ENCODE peak calls at places on chromosomes 1 and 21, in six cellular contexts. R, M, O, D, J and S are unnamed samples.

GRCh38 chr1:116224561-116224960 is 113.4 kb downstream of the MAB21L3 start:
- DNase-seq in M (no peak), R (no peak), D (no peak), O (no peak), J (no peak), S (no peak)

GRCh38 chr1:101239095-101240040 is 2.5 kb downstream of the S1PR1 start:
- DNase-seq in M (no peak), D (no peak), J (no peak), O (no peak), R (no peak), S (no peak)

GRCh38 chr1:201275266-201275666 is 8.0 kb upstream of the PKP1 start:
- DNase-seq in O (peak; percentile 97), J (peak; percentile 62), M (no peak), D (no peak), R (no peak), S (no peak)

GRCh38 chr1:29974345-29974744 is 738.0 kb downstream of the PTPRU start:
- DNase-seq in D (no peak), M (no peak), J (peak; percentile 32), O (peak; percentile 94), R (no peak), S (peak; percentile 51)

GRCh38 chr1:92277105-92277504 is 21.7 kb downstream of the GLMN start:
- DNase-seq in D (no peak), R (no peak), O (peak; percentile 11), M (no peak), J (no peak), S (no peak)

GRCh38 chr1:181127898-181128453 is 39.5 kb downstream of the IER5 start:
- DNase-seq in D (no peak), O (peak; percentile 65), M (no peak), R (no peak), J (no peak), S (no peak)

GRCh38 chr1:67459068-67459467 is 28.9 kb upstream of the SERBP1 start:
- DNase-seq in R (peak; percentile 72), D (no peak), J (no peak), M (no peak), O (peak; percentile 31), S (no peak)

GRCh38 chr1:33256701-33257387 is 552 bp downstream of the ZNF362 start:
- DNase-seq in M (peak; percentile 7), J (peak; percentile 36), O (peak; percentile 64), D (peak; percentile 35), R (peak; percentile 45), S (peak; percentile 12)

GRCh38 chr1:154306151-154306550 is 14.7 kb upstream of the AQP10 start:
- DNase-seq in O (peak; percentile 60), M (no peak), R (no peak), J (no peak), D (no peak), S (peak; percentile 57)

GRCh38 chr21:30189763-30190162 is 23.2 kb upstream of the CLDN17 start:
- DNase-seq in R (no peak), D (no peak), O (no peak), M (no peak), J (no peak), S (no peak)

GRCh38 chr1:171844381-171844780 is 3.1 kb downstream of the DNM3 start:
- DNase-seq in R (no peak), M (no peak), D (no peak), J (no peak), O (peak; percentile 53), S (no peak)

GRCh38 chr1:231750296-231750695 is 123.7 kb downstream of the DISC1 start:
- DNase-seq in J (no peak), O (no peak), R (no peak), M (no peak), D (no peak), S (no peak)

GRCh38 chr1:110309768-110310167 is 29.4 kb upstream of the RBM15 start:
- DNase-seq in O (peak; percentile 79), J (no peak), D (no peak), R (no peak), M (no peak), S (peak; percentile 87)

GRCh38 chr1:91608876-91609275 is 108.2 kb downstream of the CDC7 start:
- DNase-seq in J (peak; percentile 19), O (peak; percentile 50), M (no peak), R (no peak), D (no peak), S (peak; percentile 61)

GRCh38 chr1:151964510-151964909 is 29.1 kb downstream of the S100A10 start:
- DNase-seq in J (no peak), O (no peak), D (no peak), M (no peak), R (no peak), S (no peak)

GRCh38 chr1:147924813-147925212 is 3.4 kb upstream of the GPR89B start:
- DNase-seq in O (peak; percentile 11), M (no peak), D (no peak), R (no peak), J (no peak), S (no peak)

GRCh38 chr1:235207202-235207565 is 46.1 kb upstream of the RBM34 start:
- DNase-seq in R (no peak), D (no peak), J (no peak), O (peak; percentile 63), M (no peak), S (no peak)

GRCh38 chr1:168234846-168235547 is 9.2 kb downstream of the SFT2D2 start:
- DNase-seq in M (no peak), R (peak; percentile 52), O (peak; percentile 65), J (no peak), D (peak; percentile 18), S (no peak)

GRCh38 chr1:115251340-115251748 is 86.7 kb downstream of the NGF start:
- DNase-seq in O (peak; percentile 31), M (no peak), R (no peak), D (no peak), J (no peak), S (no peak)

GRCh38 chr1:167223144-167224103 is 2.7 kb downstream of the POU2F1 start:
- DNase-seq in J (no peak), M (no peak), R (no peak), D (no peak), O (peak; percentile 76), S (no peak)

GRCh38 chr1:77175230-77175844 is 43.9 kb downstream of the PIGK start:
- DNase-seq in J (no peak), O (peak; percentile 28), R (no peak), D (no peak), M (no peak), S (no peak)

GRCh38 chr1:66532798-66533783 is 862 bp upstream of the SGIP1 start:
- DNase-seq in M (peak; percentile 16), J (no peak), D (no peak), O (peak; percentile 89), R (peak; percentile 91), S (peak; percentile 69)

GRCh38 chr1:229874609-229875008 is 192.4 kb upstream of the GALNT2 start:
- DNase-seq in M (no peak), D (no peak), R (no peak), J (no peak), O (peak; percentile 50), S (no peak)

GRCh38 chr1:68384872-68385390 is 64.8 kb downstream of the RPE65 start:
- DNase-seq in D (no peak), M (no peak), R (no peak), J (peak; percentile 43), O (peak; percentile 97), S (no peak)

GRCh38 chr1:42431514-42431913 is 24.3 kb downstream of the ZMYND12 start:
- DNase-seq in O (no peak), R (no peak), J (no peak), M (no peak), D (no peak), S (no peak)

GRCh38 chr1:183600136-183600535 is 9.9 kb upstream of the NCF2 start:
- DNase-seq in R (no peak), O (peak; percentile 80), D (no peak), M (no peak), J (peak; percentile 52), S (peak; percentile 78)

GRCh38 chr1:235417101-235417697 is 50.0 kb downstream of the TBCE start:
- DNase-seq in D (peak; percentile 62), R (peak; percentile 46), O (peak; percentile 75), M (peak; percentile 28), J (peak; percentile 56), S (peak; percentile 58)

GRCh38 chr1:181680871-181681270 is 197.6 kb downstream of the CACNA1E start:
- DNase-seq in J (no peak), O (no peak), R (no peak), M (no peak), D (no peak), S (no peak)

GRCh38 chr1:71733121-71733520 is 549.2 kb downstream of the NEGR1 start:
- DNase-seq in R (no peak), M (no peak), J (no peak), D (no peak), O (no peak), S (no peak)

GRCh38 chr1:163315773-163316374 is 5.9 kb upstream of the NUF2 start:
- DNase-seq in M (peak; percentile 2), D (peak; percentile 19), J (peak; percentile 25), O (peak; percentile 49), R (peak; percentile 21), S (no peak)

GRCh38 chr1:44681905-44682900 is 7.7 kb downstream of the ARMH1 start:
- DNase-seq in D (no peak), R (no peak), J (no peak), O (no peak), M (no peak), S (no peak)

GRCh38 chr1:109912873-109913272 is 2.2 kb downstream of the CSF1 start:
- DNase-seq in D (no peak), R (no peak), M (no peak), O (peak; percentile 50), J (no peak), S (no peak)

GRCh38 chr1:243598433-243598832 is 251.6 kb downstream of the AKT3 start:
- DNase-seq in M (no peak), R (no peak), J (no peak), O (peak; percentile 67), D (no peak), S (no peak)

GRCh38 chr1:59150537-59151386 is 146.1 kb upstream of the FGGY start:
- DNase-seq in J (peak; percentile 98), O (peak; percentile 100), M (no peak), D (no peak), R (peak; percentile 5), S (peak; percentile 99)